ENCODE peak calls at places on chromosomes 3 and 15, in five cellular contexts. V, S, K, U and I are unnamed samples.
A peak's percentile ranks its signal among the peaks of the same experiment; 100 is the strongest.

GRCh38 chr3:23588547-23588946 is 217.2 kb upstream of the UBE2E1 start:
- DNase-seq in V (no peak), S (no peak), K (no peak), U (no peak), I (no peak)

GRCh38 chr3:179148446-179149238 is 485 bp downstream of the PIK3CA start:
- DNase-seq in V (peak; percentile 52), S (peak; percentile 55), K (peak; percentile 18), U (peak; percentile 16), I (peak; percentile 36)

GRCh38 chr15:65183847-65184159 is 1.3 kb downstream of the CLPX start:
- DNase-seq in V (no peak), S (no peak), K (no peak), U (no peak), I (no peak)

GRCh38 chr15:61227269-61228024 is 1.7 kb downstream of the RORA start:
- DNase-seq in V (peak; percentile 34), S (peak; percentile 24), K (peak; percentile 10), U (no peak), I (no peak)

GRCh38 chr3:15637131-15637951 is 35.8 kb downstream of the BTD start:
- DNase-seq in V (no peak), S (no peak), K (no peak), U (no peak), I (no peak)

GRCh38 chr3:131349946-131350347 is 31.6 kb upstream of the NUDT16 start:
- DNase-seq in V (no peak), S (peak; percentile 20), K (peak; percentile 42), U (no peak), I (no peak)

GRCh38 chr3:111568906-111569305 is 26.2 kb downstream of the ZBED2 start:
- DNase-seq in V (no peak), S (no peak), K (no peak), U (no peak), I (no peak)

GRCh38 chr3:177525987-177526712 is 328.9 kb upstream of the TBL1XR1 start:
- DNase-seq in V (no peak), S (no peak), K (no peak), U (no peak), I (no peak)

GRCh38 chr3:40350529-40350928 is 36.5 kb upstream of the ENTPD3 start:
- DNase-seq in V (no peak), S (no peak), K (no peak), U (no peak), I (no peak)

GRCh38 chr3:128698211-128699011 is 27.6 kb upstream of the RAB7A start:
- DNase-seq in V (peak; percentile 42), S (peak; percentile 48), K (peak; percentile 52), U (no peak), I (no peak)

GRCh38 chr3:129277829-129278271 is 820 bp upstream of the HMCES start:
- DNase-seq in V (peak; percentile 5), S (no peak), K (peak; percentile 8), U (no peak), I (peak; percentile 15)

GRCh38 chr3:24264011-24264410 is 230.6 kb downstream of the THRB start:
- DNase-seq in V (no peak), S (no peak), K (no peak), U (no peak), I (no peak)

GRCh38 chr15:73081321-73081958 is 29.2 kb downstream of the NEO1 start:
- DNase-seq in V (no peak), S (peak; percentile 8), K (peak; percentile 73), U (no peak), I (peak; percentile 9)

GRCh38 chr3:39249453-39250115 is 30.3 kb downstream of the CX3CR1 start:
- DNase-seq in V (no peak), S (no peak), K (no peak), U (no peak), I (no peak)

GRCh38 chr3:46835059-46835458 is 28.2 kb downstream of the MYL3 start:
- DNase-seq in V (no peak), S (no peak), K (no peak), U (no peak), I (no peak)

GRCh38 chr15:55990986-55991385 is 2.4 kb downstream of the NEDD4 start:
- DNase-seq in V (no peak), S (no peak), K (no peak), U (no peak), I (no peak)

GRCh38 chr15:69498282-69498681 is 45.7 kb downstream of the RPLP1 start:
- DNase-seq in V (no peak), S (no peak), K (no peak), U (no peak), I (no peak)

GRCh38 chr3:27138005-27138404 is 231.2 kb downstream of the NEK10 start:
- DNase-seq in V (no peak), S (no peak), K (no peak), U (no peak), I (no peak)

GRCh38 chr3:120435621-120436020 is 15.2 kb downstream of the FSTL1 start:
- DNase-seq in V (no peak), S (no peak), K (peak; percentile 65), U (no peak), I (no peak)